ENCODE peak calls at places on chromosomes 16 and 17, in eight cellular contexts. O is pulmonary artery endothelial cell, J is left ventricle myocardium superior, Y is HT-29, F is AG09319, Q is ureter, L is hippocampal formation, S is BE2C. E is an unnamed sample.

GRCh38 chr16:86726340-86726739 is 148.0 kb downstream of the FOXL1 start:
- DNase-seq in Y (no peak), J (no peak), S (no peak), O (no peak), F (no peak), L (no peak), Q (no peak), E (no peak)

GRCh38 chr17:5540321-5540720 is 44.0 kb downstream of the NLRP1 start:
- DNase-seq in L (no peak), O (no peak), J (no peak), Q (no peak), S (no peak), Y (no peak), F (no peak), E (no peak)

GRCh38 chr16:81489547-81490267 is 45.1 kb downstream of the CMIP start:
- DNase-seq in Y (no peak), Q (no peak), J (no peak), O (no peak), S (no peak), F (no peak), L (no peak), E (no peak)

GRCh38 chr16:71338632-71339031 is 19.9 kb upstream of the CALB2 start:
- DNase-seq in O (no peak), Y (no peak), L (no peak), F (no peak), J (no peak), S (no peak), Q (no peak), E (no peak)

GRCh38 chr17:63842173-63842539 is 329 bp downstream of the SMARCD2 start:
- DNase-seq in J (peak; percentile 62), Q (peak; percentile 55), S (peak; percentile 42), L (no peak), O (no peak), F (no peak), Y (no peak), E (no peak)

GRCh38 chr17:65171753-65172152 is 34.6 kb downstream of the RGS9 start:
- DNase-seq in Q (no peak), L (no peak), F (no peak), O (no peak), S (no peak), J (no peak), Y (no peak), E (no peak)

GRCh38 chr17:45117283-45117682 is 15.0 kb downstream of the PLCD3 start:
- DNase-seq in O (no peak), S (no peak), J (no peak), L (no peak), Q (no peak), F (no peak), Y (no peak), E (no peak)

GRCh38 chr16:75263291-75263962 is 12.0 kb upstream of the BCAR1 start:
- DNase-seq in Q (no peak), Y (no peak), L (no peak), O (no peak), J (no peak), F (no peak), S (no peak), E (no peak)

GRCh38 chr16:4976611-4977145 is 18.5 kb downstream of the SEC14L5 start:
- DNase-seq in O (no peak), S (no peak), Q (no peak), L (no peak), J (no peak), F (no peak), Y (no peak), E (no peak)

GRCh38 chr16:3591436-3591803 is 14.2 kb upstream of the NLRC3 start:
- DNase-seq in L (no peak), F (no peak), J (no peak), O (no peak), Y (no peak), Q (no peak), S (no peak), E (no peak)

E was measured in Right ventricle myocardium inferior.